ENCODE peak calls at places on chromosomes 11 and 22, in four cellular contexts. O is DMS 273 treated with DMSO at 0.1 percent for 48 hours; D is heart right ventricle; I is effector memory CD4-positive, alpha-beta T cell. Z is an unnamed sample.

GRCh38 chr22:29194269-29194668 is 11.4 kb upstream of the EMID1 start:
- DNase-seq in I (no peak), D (no peak), O (no peak), Z (no peak)

GRCh38 chr11:2410616-2411015 is 10.1 kb downstream of the TSSC4 start:
- DNase-seq in D (no peak), I (no peak), O (no peak), Z (no peak)

GRCh38 chr11:120811199-120811598 is 212.7 kb upstream of the TBCEL start:
- DNase-seq in O (no peak), I (no peak), D (no peak), Z (no peak)

GRCh38 chr11:73875380-73875779 is 1.3 kb downstream of the COA4 start:
- DNase-seq in D (no peak), I (no peak), O (peak; percentile 15), Z (no peak)

GRCh38 chr11:62611705-62612365 is 740 bp downstream of the EML3 start:
- DNase-seq in I (no peak), O (no peak), D (peak; percentile 49), Z (no peak)

GRCh38 chr11:73273246-73273890 is 1.2 kb downstream of the P2RY6 start:
- DNase-seq in D (no peak), I (no peak), O (peak; percentile 28), Z (no peak)

GRCh38 chr11:28619870-28620540 is 511.8 kb downstream of the METTL15 start:
- DNase-seq in D (no peak), I (no peak), O (no peak), Z (no peak)

GRCh38 chr11:78200553-78200952 is 11.8 kb downstream of the USP35 start:
- DNase-seq in O (no peak), D (no peak), I (no peak), Z (no peak)

GRCh38 chr22:44632823-44633478 is 69.1 kb upstream of the PRR5 start:
- DNase-seq in O (no peak), D (no peak), I (no peak), Z (no peak)

GRCh38 chr11:111581341-111581740 is 20.9 kb upstream of the SIK2 start:
- DNase-seq in I (no peak), D (no peak), O (no peak), Z (no peak)

GRCh38 chr11:117411736-117412135 is 84.1 kb downstream of the CEP164 start:
- DNase-seq in I (no peak), D (no peak), O (no peak), Z (no peak)

GRCh38 chr11:96817488-96817887 is 427.7 kb downstream of the JRKL start:
- DNase-seq in O (no peak), I (no peak), D (no peak), Z (no peak)

GRCh38 chr11:8099291-8099899 is 18.4 kb downstream of the TUB start:
- DNase-seq in O (no peak), I (peak; percentile 31), D (peak; percentile 76), Z (peak; percentile 32)

GRCh38 chr11:85481862-85482261 is 145.3 kb downstream of the DLG2 start:
- DNase-seq in D (no peak), O (no peak), I (no peak), Z (no peak)

GRCh38 chr11:62694455-62695167 is 5.3 kb upstream of the LRRN4CL start:
- DNase-seq in O (peak; percentile 37), I (peak; percentile 60), D (peak; percentile 71), Z (peak; percentile 79)

GRCh38 chr22:49264696-49265095 is 563.0 kb downstream of the BRD1 start:
- DNase-seq in I (no peak), O (no peak), D (no peak), Z (no peak)

GRCh38 chr22:30636226-30637077 is 871 bp downstream of the SLC35E4 start:
- DNase-seq in I (no peak), D (peak; percentile 27), O (no peak), Z (peak; percentile 66)

GRCh38 chr11:81975261-81975900 is 758.3 kb downstream of the FAM181B start:
- DNase-seq in O (no peak), I (no peak), D (no peak), Z (no peak)

GRCh38 chr22:19708323-19709011 is 5.8 kb upstream of the SEPTIN5 start:
- DNase-seq in I (no peak), O (no peak), D (no peak), Z (peak; percentile 59)

GRCh38 chr11:94845622-94846021 is 77.5 kb downstream of the AMOTL1 start:
- DNase-seq in D (no peak), I (no peak), O (no peak), Z (peak; percentile 76)

GRCh38 chr22:23762866-23763578 is at the start of gene C22orf15:
- DNase-seq in D (no peak), I (no peak), O (no peak), Z (no peak)

GRCh38 chr11:100328626-100329340 is 358.3 kb upstream of the ARHGAP42 start:
- DNase-seq in O (no peak), I (no peak), D (no peak), Z (no peak)

GRCh38 chr22:21876486-21877176 is 9.2 kb upstream of the MAPK1 start:
- DNase-seq in I (no peak), D (no peak), O (no peak), Z (no peak)

Z was measured in pancreas.